ENCODE peak calls at places on chromosomes 3 and 15, in eight cellular contexts. L, T, C, M, F, U, K and Z are unnamed samples.

GRCh38 chr3:4447600-4448561 is 19.2 kb downstream of the SUMF1 start:
- DNase-seq in L (no peak), T (peak; percentile 68), C (no peak), M (no peak), F (no peak), U (no peak), K (no peak), Z (no peak)

GRCh38 chr3:186510374-186511079 is 33.7 kb downstream of the CRYGS start:
- DNase-seq in L (no peak), T (no peak), C (no peak), M (no peak), F (no peak), U (no peak), K (no peak), Z (no peak)

GRCh38 chr3:101701696-101702634 is 15.4 kb upstream of the RPL24 start:
- DNase-seq in L (no peak), T (no peak), C (no peak), M (no peak), F (no peak), U (no peak), K (no peak), Z (no peak)

GRCh38 chr3:36688815-36689214 is 75.5 kb downstream of the DCLK3 start:
- DNase-seq in L (no peak), T (no peak), C (no peak), M (no peak), F (no peak), U (no peak), K (no peak), Z (no peak)

GRCh38 chr3:44106761-44107160 is 134.9 kb upstream of the TOPAZ1 start:
- DNase-seq in L (no peak), T (no peak), C (no peak), M (no peak), F (no peak), U (no peak), K (no peak), Z (no peak)

GRCh38 chr3:35486295-35486694 is 153.0 kb upstream of the ARPP21 start:
- DNase-seq in L (no peak), T (peak; percentile 11), C (peak; percentile 2), M (no peak), F (no peak), U (no peak), K (no peak), Z (no peak)

GRCh38 chr15:38844683-38845195 is 280.1 kb upstream of the RASGRP1 start:
- DNase-seq in L (no peak), T (no peak), C (no peak), M (no peak), F (no peak), U (no peak), K (no peak), Z (no peak)

GRCh38 chr3:64022451-64023186 is 675 bp downstream of the PSMD6 start:
- DNase-seq in L (no peak), T (no peak), C (no peak), M (no peak), F (peak; percentile 21), U (no peak), K (no peak), Z (no peak)

GRCh38 chr15:101215681-101216080 is 36.2 kb downstream of the CHSY1 start:
- DNase-seq in L (no peak), T (no peak), C (no peak), M (no peak), F (no peak), U (no peak), K (no peak), Z (no peak)

GRCh38 chr15:39628131-39628482 is 47.2 kb downstream of the THBS1 start:
- DNase-seq in L (no peak), T (peak; percentile 43), C (peak; percentile 56), M (no peak), F (no peak), U (no peak), K (no peak), Z (no peak)

GRCh38 chr15:93362821-93363220 is 273.8 kb upstream of the RGMA start:
- DNase-seq in L (no peak), T (peak; percentile 76), C (no peak), M (no peak), F (no peak), U (no peak), K (no peak), Z (no peak)

GRCh38 chr3:24315342-24315741 is 179.3 kb downstream of the THRB start:
- DNase-seq in L (no peak), T (no peak), C (no peak), M (no peak), F (no peak), U (no peak), K (no peak), Z (no peak)

GRCh38 chr15:25862087-25862468 is 1.0 kb downstream of the ATP10A start:
- DNase-seq in L (no peak), T (peak; percentile 39), C (no peak), M (no peak), F (no peak), U (no peak), K (no peak), Z (no peak)

GRCh38 chr3:185155678-185156077 is 2.8 kb upstream of the C3orf70 start:
- DNase-seq in L (no peak), T (no peak), C (no peak), M (no peak), F (no peak), U (no peak), K (no peak), Z (no peak)

GRCh38 chr3:39907981-39908380 is 98.6 kb downstream of the MYRIP start:
- DNase-seq in L (no peak), T (no peak), C (no peak), M (no peak), F (peak; percentile 55), U (no peak), K (no peak), Z (no peak)

GRCh38 chr3:10930641-10931040 is 61.9 kb upstream of the SLC6A1 start:
- DNase-seq in L (no peak), T (no peak), C (no peak), M (no peak), F (no peak), U (no peak), K (no peak), Z (no peak)
- TF ChIP-seq REST in L (no peak), T (no peak), C (no peak), M (no peak), F (no peak), U (no peak), K (no peak), Z (no peak)

GRCh38 chr3:122824465-122825379 is 29.9 kb downstream of the SLC49A4 start:
- DNase-seq in L (no peak), T (no peak), C (no peak), M (no peak), F (no peak), U (no peak), K (no peak), Z (no peak)
- TF ChIP-seq REST in L (no peak), T (no peak), C (no peak), M (no peak), F (no peak), U (no peak), K (no peak), Z (no peak)

GRCh38 chr15:70025413-70026296 is 72.1 kb downstream of the TLE3 start:
- DNase-seq in L (no peak), T (no peak), C (no peak), M (no peak), F (no peak), U (no peak), K (no peak), Z (no peak)
- TF ChIP-seq REST in L (no peak), T (no peak), C (no peak), M (no peak), F (no peak), U (no peak), K (no peak), Z (no peak)

GRCh38 chr3:152317956-152318355 is 49.2 kb downstream of the MBNL1 start:
- DNase-seq in L (no peak), T (no peak), C (no peak), M (no peak), F (no peak), U (no peak), K (no peak), Z (no peak)
- TF ChIP-seq REST in L (no peak), T (no peak), C (no peak), M (no peak), F (no peak), U (no peak), K (no peak), Z (no peak)

GRCh38 chr15:73794501-73795133 is 41.5 kb upstream of the INSYN1 start:
- DNase-seq in L (no peak), T (peak; percentile 28), C (no peak), M (no peak), F (no peak), U (no peak), K (no peak), Z (peak; percentile 18)
- TF ChIP-seq REST in L (no peak), T (no peak), C (no peak), M (no peak), F (no peak), U (no peak), K (no peak), Z (no peak)

DNA sequence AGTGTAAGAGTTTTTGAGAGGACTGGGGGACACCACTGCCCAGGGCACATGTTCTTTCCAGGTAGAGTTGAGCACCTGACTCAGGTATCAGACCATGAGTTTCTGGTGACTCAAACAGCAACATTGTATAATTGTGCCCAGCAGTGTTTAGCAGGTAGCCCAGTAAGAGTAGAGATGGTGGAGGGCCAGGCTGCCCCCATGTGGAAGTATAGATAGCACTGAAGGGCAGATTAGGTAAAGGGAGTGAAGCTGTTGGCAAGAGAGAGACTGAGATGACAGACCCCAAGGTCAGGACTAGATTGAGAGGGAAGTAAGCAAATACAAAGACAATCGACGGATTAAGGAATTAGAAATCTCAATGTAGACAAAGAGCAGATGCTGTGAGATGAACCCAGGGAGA is 74.6 kb downstream of the TRIM42 start:
- DNase-seq in L (no peak), T (no peak), C (no peak), M (no peak), F (no peak), U (no peak), K (no peak), Z (no peak)
- TF ChIP-seq REST in L (no peak), T (no peak), C (no peak), M (no peak), F (no peak), U (no peak), K (no peak), Z (no peak)

GRCh38 chr15:66766282-66767228 is 64.5 kb downstream of the SMAD6 start:
- DNase-seq in L (peak; percentile 67), T (no peak), C (no peak), M (no peak), F (no peak), U (no peak), K (no peak), Z (no peak)

GRCh38 chr15:66765478-66766281 is 63.6 kb downstream of the SMAD6 start:
- DNase-seq in L (peak; percentile 95), T (no peak), C (peak; percentile 93), M (no peak), F (peak; percentile 44), U (peak; percentile 73), K (no peak), Z (peak; percentile 81)

GRCh38 chr15:66761723-66762595 is 59.9 kb downstream of the SMAD6 start:
- DNase-seq in L (no peak), T (no peak), C (no peak), M (no peak), F (no peak), U (no peak), K (no peak), Z (no peak)

GRCh38 chr15:66763186-66764066 is 61.4 kb downstream of the SMAD6 start:
- DNase-seq in L (no peak), T (no peak), C (no peak), M (no peak), F (peak; percentile 55), U (no peak), K (no peak), Z (no peak)

GRCh38 chr15:66764067-66764428 is 62.0 kb downstream of the SMAD6 start:
- DNase-seq in L (no peak), T (no peak), C (no peak), M (no peak), F (no peak), U (no peak), K (no peak), Z (no peak)
- TF ChIP-seq REST in L (no peak), T (no peak), C (no peak), M (no peak), F (no peak), U (no peak), K (no peak), Z (no peak)